ENCODE peak calls at places on chromosomes 5 and 9, in five cellular contexts. T is H1, N is GM12878, D is K562, I is HepG2. V is an unnamed sample.

GRCh38 chr5:151157426-151158286 is at the start of gene ANXA6:
- DNase-seq in N (no peak), I (peak; percentile 22), T (peak; percentile 84), D (peak; percentile 92), V (peak; percentile 94)

GRCh38 chr5:59744531-59744992 is 149.0 kb downstream of the PDE4D start:
- DNase-seq in I (no peak), T (no peak), D (no peak), N (no peak), V (peak; percentile 74)

GRCh38 chr5:172255444-172255843 is 28.1 kb downstream of the UBTD2 start:
- DNase-seq in N (no peak), I (no peak), T (no peak), D (no peak), V (no peak)

GRCh38 chr5:172407861-172408260 is 46.5 kb downstream of the SH3PXD2B start:
- DNase-seq in N (no peak), D (no peak), T (no peak), I (no peak), V (no peak)

GRCh38 chr5:172731286-172732073 is 39.5 kb downstream of the DUSP1 start:
- DNase-seq in I (peak; percentile 79), D (peak; percentile 40), N (no peak), T (no peak), V (peak; percentile 63)

GRCh38 chr9:27726244-27727141 is 153.2 kb upstream of the C9orf72 start:
- DNase-seq in D (peak; percentile 1), N (peak; percentile 20), I (peak; percentile 46), T (peak; percentile 76), V (peak; percentile 10)

GRCh38 chr5:41722359-41722950 is 147.8 kb downstream of the OXCT1 start:
- DNase-seq in N (no peak), T (no peak), D (no peak), I (no peak), V (no peak)

GRCh38 chr5:14880688-14881087 is 9.1 kb upstream of the ANKH start:
- DNase-seq in I (peak; percentile 69), N (no peak), D (no peak), T (no peak), V (no peak)

GRCh38 chr9:2781336-2781735 is 62.6 kb downstream of the PUM3 start:
- DNase-seq in I (no peak), N (no peak), T (no peak), D (no peak), V (no peak)

GRCh38 chr5:5421149-5421960 is 1.1 kb upstream of the ICE1 start:
- DNase-seq in D (peak; percentile 50), I (no peak), N (no peak), T (no peak), V (no peak)

GRCh38 chr5:175212203-175212602 is 231.8 kb downstream of the DRD1 start:
- DNase-seq in N (no peak), I (no peak), T (no peak), D (no peak), V (no peak)

GRCh38 chr5:34022131-34022705 is 14.4 kb upstream of the AMACR start:
- DNase-seq in T (no peak), I (no peak), N (no peak), D (no peak), V (no peak)

GRCh38 chr5:143248822-143249579 is 154.5 kb downstream of the NR3C1 start:
- DNase-seq in I (peak; percentile 24), N (no peak), D (peak; percentile 64), T (no peak), V (peak; percentile 68)

GRCh38 chr9:131394464-131395026 is 659 bp downstream of the PRRC2B start:
- DNase-seq in D (peak; percentile 85), N (no peak), I (no peak), T (peak; percentile 59), V (no peak)

GRCh38 chr9:130681769-130682489 is 11.7 kb upstream of the EXOSC2 start:
- DNase-seq in D (no peak), I (no peak), T (peak; percentile 77), N (no peak), V (peak; percentile 42)

GRCh38 chr9:98805506-98806272 is 1.8 kb upstream of the GALNT12 start:
- DNase-seq in D (no peak), N (no peak), I (no peak), T (no peak), V (no peak)

GRCh38 chr5:27015758-27016157 is 22.6 kb downstream of the CDH9 start:
- DNase-seq in T (no peak), I (no peak), N (no peak), D (no peak), V (no peak)

GRCh38 chr5:27026059-27026458 is 12.3 kb downstream of the CDH9 start:
- DNase-seq in T (no peak), D (no peak), N (no peak), I (no peak), V (no peak)

GRCh38 chr5:27026791-27027190 is 11.6 kb downstream of the CDH9 start:
- DNase-seq in N (no peak), T (no peak), I (no peak), D (no peak), V (no peak)

GRCh38 chr5:27020965-27021364 is 17.4 kb downstream of the CDH9 start:
- DNase-seq in I (peak; percentile 2), T (no peak), D (no peak), N (no peak), V (peak; percentile 34)
- TF ChIP-seq KDM1A in I (no peak), T (no peak), D (no peak), N (no peak), V (no peak)

DNA sequence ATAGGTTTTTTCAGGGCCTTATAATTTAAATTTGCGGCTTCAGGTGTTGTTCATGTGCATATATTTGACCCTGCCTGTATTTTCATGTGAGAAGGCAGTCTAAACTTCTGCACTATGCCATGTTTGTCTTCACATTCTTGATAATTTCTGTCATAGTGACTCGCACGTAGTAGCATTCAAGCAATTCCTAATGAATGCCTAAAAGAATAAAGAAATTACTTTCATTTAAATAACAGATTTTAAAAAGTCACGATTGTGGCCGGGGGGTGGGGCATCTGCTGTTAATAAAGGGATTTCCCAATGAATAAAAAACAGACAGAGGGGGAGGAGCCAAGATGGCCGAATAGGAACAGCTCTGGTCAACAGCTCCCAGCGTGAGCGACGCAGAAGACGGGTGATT is 318.0 kb downstream of the ADAMTS6 start:
- DNase-seq in I (no peak), N (no peak), T (no peak), D (no peak), V (no peak)
- TF ChIP-seq KDM1A in I (no peak), N (no peak), T (no peak), D (no peak), V (no peak)

GRCh38 chr5:111741270-111741669 is 15.7 kb downstream of the NREP start:
- DNase-seq in D (no peak), N (no peak), I (no peak), T (no peak), V (no peak)

GRCh38 chr5:111737716-111738115 is 19.3 kb downstream of the NREP start:
- DNase-seq in N (no peak), I (no peak), D (no peak), T (no peak), V (no peak)

GRCh38 chr5:111735829-111736228 is 21.2 kb downstream of the NREP start:
- DNase-seq in N (no peak), D (no peak), T (no peak), I (no peak), V (peak; percentile 20)

GRCh38 chr5:111739423-111739822 is 17.6 kb downstream of the NREP start:
- DNase-seq in I (no peak), T (no peak), D (no peak), N (no peak), V (no peak)

DNA sequence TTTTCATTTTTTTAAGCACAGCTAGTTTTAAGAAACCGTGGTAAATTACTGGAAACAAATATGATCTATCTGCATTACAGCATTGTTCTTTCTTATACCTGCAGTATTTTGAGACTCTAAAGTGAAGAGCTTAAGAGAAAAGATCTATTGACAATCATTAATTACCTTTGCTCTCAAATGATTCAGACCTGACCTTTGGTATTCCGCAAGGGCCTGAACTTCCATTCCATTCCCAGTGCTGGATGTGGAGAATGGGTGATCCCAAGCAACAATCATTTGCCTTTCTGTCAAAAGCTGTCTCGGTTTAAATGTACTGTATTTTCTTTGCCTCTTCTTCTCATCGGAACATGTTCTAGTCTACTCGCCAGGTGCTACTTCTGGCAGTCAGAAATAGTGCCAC is 18.9 kb downstream of the NREP start:
- DNase-seq in N (no peak), D (no peak), T (no peak), I (peak; percentile 58), V (no peak)
- TF ChIP-seq KDM1A in N (no peak), D (no peak), T (no peak), I (no peak), V (no peak)

DNA sequence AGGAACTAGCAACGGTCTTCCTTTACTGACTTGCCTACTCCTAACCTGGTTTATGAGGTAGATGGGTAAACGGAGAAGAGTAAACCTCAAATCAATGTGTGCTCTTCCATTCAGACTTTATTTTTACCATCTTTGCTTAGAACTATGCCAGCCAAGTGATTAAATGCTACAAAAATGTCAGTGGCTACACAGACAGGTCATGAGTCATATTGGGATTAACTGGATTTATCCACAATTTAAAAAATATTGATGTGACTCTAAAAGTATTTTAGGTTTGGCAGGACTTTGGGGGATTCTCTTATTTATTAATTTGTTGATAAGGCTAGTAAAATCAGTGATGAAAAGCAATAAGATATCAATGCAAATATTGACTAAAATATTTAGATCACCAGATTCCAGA is 275.0 kb downstream of the PLK2 start:
- DNase-seq in D (no peak), N (no peak), T (no peak), I (no peak), V (no peak)
- TF ChIP-seq KDM1A in D (no peak), N (no peak), T (no peak), I (no peak), V (no peak)

DNA sequence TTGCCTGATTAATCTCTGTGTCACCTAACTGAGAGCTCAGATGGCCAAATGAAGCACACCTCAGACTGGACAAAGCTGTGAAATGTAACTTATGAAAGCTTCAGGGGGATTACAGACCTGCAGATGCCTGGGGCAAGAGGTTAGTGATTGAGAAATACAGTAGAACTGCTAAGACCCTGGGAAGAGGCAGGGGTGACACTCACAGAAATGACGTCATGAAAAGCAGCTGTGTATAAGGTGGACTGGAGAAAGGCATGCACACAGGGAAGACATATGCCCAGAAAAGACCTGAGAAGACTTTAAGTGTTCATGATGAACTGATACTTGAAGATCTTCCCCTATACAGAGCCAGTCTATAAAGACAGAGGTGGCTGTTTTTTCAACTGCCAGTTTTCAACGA is 49.3 kb upstream of the SPTLC1 start:
- DNase-seq in T (no peak), D (no peak), I (no peak), N (no peak), V (no peak)
- TF ChIP-seq KDM1A in T (no peak), D (no peak), I (no peak), N (no peak), V (no peak)

GRCh38 chr9:86096382-86096781 is 3.0 kb downstream of the GOLM1 start:
- DNase-seq in D (no peak), I (no peak), N (no peak), T (no peak), V (no peak)
- TF ChIP-seq KDM1A in D (no peak), I (no peak), N (no peak), T (no peak), V (no peak)

GRCh38 chr5:17860660-17861315 is 226.5 kb downstream of the TAF11L14 start:
- DNase-seq in T (no peak), D (no peak), I (no peak), N (no peak), V (peak; percentile 60)
- TF ChIP-seq KDM1A in T (no peak), D (no peak), I (no peak), N (no peak), V (no peak)

GRCh38 chr9:137176302-137177182 is 4.7 kb upstream of the TMEM210 start:
- DNase-seq in N (no peak), T (no peak), I (peak; percentile 49), D (peak; percentile 49), V (peak; percentile 91)
- TF ChIP-seq KDM1A in N (no peak), T (no peak), I (no peak), D (no peak), V (no peak)

V was measured in A549.